ENCODE peak calls at places on chromosome X, in eight cellular contexts. H is sigmoid colon, R is stomach, V is A549, S is ovary, T is K562, Q is HepG2, E is transverse colon. I is an unnamed sample. For H3K4me1, the result is how much of the 10 kb centered on the place peaks cover.

GRCh38 chrX:13345037-13345436 is 25.2 kb upstream of the ATXN3L start:
- DNase-seq in Q (no peak), H (no peak), V (no peak), R (no peak), E (no peak), S (no peak), T (no peak), I (no peak)

GRCh38 chrX:41868392-41868977 is 54.9 kb downstream of the CASK start:
- DNase-seq in T (no peak), Q (no peak), R (no peak), V (no peak), E (no peak), S (no peak), H (no peak), I (no peak)

GRCh38 chrX:41824551-41824950 is 98.8 kb downstream of the CASK start:
- DNase-seq in Q (no peak), E (no peak), R (no peak), S (no peak), H (no peak), V (no peak), T (no peak), I (no peak)

GRCh38 chrX:12013220-12013619 is 125.1 kb upstream of the FRMPD4 start:
- DNase-seq in E (no peak), R (no peak), T (no peak), S (no peak), H (no peak), Q (no peak), V (no peak), I (no peak)

GRCh38 chrX:12965390-12965940 is 9.4 kb upstream of the TMSB4X start:
- DNase-seq in E (no peak), H (no peak), R (no peak), V (no peak), Q (no peak), T (peak), S (no peak), I (no peak)

GRCh38 chrX:111259559-111259958 is 10.7 kb downstream of the CAPN6 start:
- DNase-seq in E (no peak), T (no peak), Q (no peak), V (no peak), S (no peak), R (no peak), H (no peak), I (no peak)

GRCh38 chrX:129932792-129933321 is 26.9 kb downstream of the UTP14A start:
- DNase-seq in Q (no peak), R (no peak), S (peak), E (peak), H (peak), T (peak), V (peak), I (no peak)

GRCh38 chrX:150338615-150339014 is 24.5 kb upstream of the MAMLD1 start:
- DNase-seq in H (no peak), E (no peak), Q (no peak), T (no peak), R (no peak), V (no peak), S (no peak), I (no peak)

GRCh38 chrX:147180886-147181285 is 366.3 kb upstream of the CXorf51A start:
- DNase-seq in E (peak), V (no peak), T (no peak), H (no peak), Q (peak), R (no peak), S (no peak), I (no peak)

GRCh38 chrX:104318330-104319009 is 63.7 kb upstream of the ESX1 start:
- DNase-seq in H (no peak), Q (peak), S (no peak), R (peak), V (peak), T (no peak), E (peak), I (no peak)

GRCh38 chrX:86910602-86911311 is 606.8 kb upstream of the KLHL4 start:
- DNase-seq in V (no peak), R (no peak), T (no peak), S (no peak), Q (no peak), E (no peak), H (no peak), I (no peak)

GRCh38 chrX:66014560-66014959 is 25.3 kb downstream of the VSIG4 start:
- DNase-seq in Q (no peak), V (no peak), T (no peak), R (no peak), E (no peak), H (no peak), S (no peak), I (no peak)

GRCh38 chrX:66012094-66012534 is 27.8 kb downstream of the VSIG4 start:
- DNase-seq in E (peak), Q (no peak), V (no peak), T (peak), R (peak), S (no peak), H (no peak), I (no peak)

GRCh38 chrX:66015152-66015827 is 24.6 kb downstream of the VSIG4 start:
- DNase-seq in H (no peak), T (peak), S (no peak), E (peak), R (no peak), Q (no peak), V (no peak), I (no peak)

GRCh38 chrX:66014084-66014483 is 25.8 kb downstream of the VSIG4 start:
- DNase-seq in V (no peak), E (no peak), H (no peak), R (no peak), Q (no peak), S (no peak), T (no peak), I (no peak)

DNA sequence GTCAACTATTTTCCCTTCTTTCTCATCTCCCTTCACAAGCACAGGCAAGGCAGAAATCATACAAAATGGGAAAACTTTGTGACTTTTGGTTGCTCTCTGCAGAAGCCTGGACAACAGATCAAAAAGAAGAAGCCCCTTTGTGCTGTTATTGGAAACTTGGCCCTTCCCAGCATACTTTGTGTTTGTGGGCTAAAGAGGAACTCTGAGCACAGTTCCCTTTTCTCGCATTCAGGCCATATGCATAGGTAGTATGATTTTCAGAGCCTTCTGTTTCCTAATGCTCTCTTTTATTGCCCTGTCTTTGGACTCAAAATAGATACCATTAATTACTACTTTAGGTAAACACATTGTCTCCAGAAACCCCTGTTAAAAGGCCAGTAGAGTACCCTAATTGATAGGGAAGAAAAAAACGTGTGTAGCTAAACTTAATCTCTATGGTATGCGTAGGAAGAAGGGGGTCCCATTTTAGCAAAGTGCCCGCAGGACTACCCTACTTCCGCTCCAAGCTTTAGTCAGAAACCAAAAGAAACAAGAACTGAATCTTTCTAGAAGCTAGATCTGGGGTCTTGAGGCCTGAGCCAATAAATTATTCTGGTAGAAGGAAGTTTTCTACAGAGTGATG is 26.6 kb downstream of the VSIG4 start:
- DNase-seq in T (no peak), Q (no peak), S (no peak), R (no peak), H (no peak), V (no peak), E (no peak), I (no peak)
- H3K4me1 ChIP-seq in T (half or more), Q (under half), S (under half), R (under half), H (under half), V (under half), E (under half), I (under half)

GRCh38 chrX:21738145-21738949 is 19.6 kb downstream of the SMPX start:
- DNase-seq in S (no peak), E (no peak), R (no peak), H (no peak), Q (no peak), T (no peak), V (no peak), I (no peak)

GRCh38 chrX:21734175-21734574 is 23.7 kb downstream of the SMPX start:
- DNase-seq in S (no peak), R (no peak), E (no peak), Q (peak), H (no peak), T (no peak), V (no peak), I (no peak)

GRCh38 chrX:21735753-21736127 is 22.2 kb downstream of the SMPX start:
- DNase-seq in R (no peak), E (no peak), S (no peak), Q (no peak), H (no peak), T (no peak), V (no peak), I (no peak)

GRCh38 chrX:21733705-21734104 is 24.2 kb downstream of the SMPX start:
- DNase-seq in R (no peak), Q (no peak), S (no peak), V (no peak), H (no peak), E (no peak), T (no peak), I (no peak)

DNA sequence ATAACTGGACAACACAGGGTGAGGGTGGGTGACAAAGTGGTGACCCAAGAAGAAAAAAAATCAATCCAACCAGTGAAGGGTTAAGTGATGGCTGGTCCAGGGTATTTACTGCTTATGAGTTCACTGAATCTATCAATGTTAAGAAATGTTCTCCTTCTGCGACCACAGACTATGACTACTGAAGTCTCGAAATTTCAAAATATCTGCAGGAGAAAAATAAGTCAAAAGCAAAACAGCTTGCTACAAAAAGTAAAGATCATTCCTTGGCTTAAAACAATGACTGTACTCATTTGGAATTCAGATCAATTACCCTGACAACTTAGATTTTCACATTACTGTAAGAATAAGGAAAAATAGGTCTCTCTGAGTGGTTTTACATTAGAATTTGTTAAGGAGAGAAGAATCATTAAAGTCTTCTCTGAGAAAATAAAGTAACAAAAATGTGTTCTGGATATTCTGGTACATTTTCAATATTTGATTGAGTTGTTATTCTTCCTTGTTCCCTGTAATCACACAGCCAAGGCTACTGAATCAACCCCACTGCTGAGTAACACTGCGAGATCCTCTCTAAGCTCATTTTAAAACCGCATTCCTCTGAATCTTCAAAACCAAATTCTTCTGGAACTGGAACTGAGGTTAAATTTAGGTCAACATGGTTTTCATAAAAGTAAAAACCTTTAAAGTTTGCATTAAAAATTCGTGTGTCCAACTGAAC is 22.7 kb downstream of the SMPX start:
- DNase-seq in H (no peak), R (no peak), E (no peak), T (no peak), S (no peak), Q (no peak), V (no peak), I (no peak)
- H3K27ac ChIP-seq in H (no peak), R (no peak), E (no peak), T (no peak), S (no peak), Q (peak), V (no peak), I (no peak)

GRCh38 chrX:40175416-40176255 is 77.9 kb upstream of the BCOR start:
- DNase-seq in Q (peak), T (peak), S (peak), E (peak), R (peak), H (peak), V (peak), I (peak)
- TF ChIP-seq EP300 in Q (no peak), T (no peak), S (no peak), E (no peak), R (no peak), H (no peak), V (no peak), I (no peak)

GRCh38 chrX:17104433-17104832 is 158.0 kb downstream of the REPS2 start:
- DNase-seq in H (no peak), R (no peak), T (no peak), S (no peak), Q (no peak), E (no peak), V (no peak), I (no peak)
- H3K4me1 ChIP-seq in H (under half), R (under half), T (under half), S (under half), Q (under half), E (under half), V (under half), I (under half)